ENCODE peak calls at places on chromosomes 5 and 9, in ten cellular contexts. One of them, this sample, is unnamed.

GRCh38 chr5:91280062-91280941 is 102.8 kb downstream of the ARRDC3 start:
- DNase-seq in CD8-positive, alpha-beta T cell: peak
- DNase-seq in NCI-H2171: peak
- DNase-seq in CD4-positive, CD25-positive, alpha-beta regulatory T cell: peak
- DNase-seq in COR-L47: peak
- DNase-seq in stimulated activated CD8-positive, alpha-beta memory T cell treated with anti-CD3 and anti-CD28 coated beads, Interleukin-12 subunit alpha, Interleukin-12 subunit beta, amount 100 ng/mL, for 1 hour: peak
- DNase-seq in activated CD8-positive, alpha-beta T cell treated with anti-CD3 and anti-CD28 coated beads, Interleukin-2, amount 10 ng/mL, durations not matched to agents 7 days and 5 days: peak
- DNase-seq in LoVo: peak
- DNase-seq in WERI-Rb-1: peak
- DNase-seq in mucosa of gallbladder: peak
- DNase-seq in this sample: peak

GRCh38 chr5:79075646-79076426 is 6.3 kb downstream of the BHMT2 start:
- DNase-seq in COR-L47: no peak
- DNase-seq in WERI-Rb-1: no peak
- DNase-seq in activated CD8-positive, alpha-beta T cell treated with anti-CD3 and anti-CD28 coated beads, Interleukin-2, amount 10 ng/mL, durations not matched to agents 7 days and 5 days: no peak
- DNase-seq in LoVo: no peak
- DNase-seq in CD8-positive, alpha-beta T cell: no peak
- DNase-seq in stimulated activated CD8-positive, alpha-beta memory T cell treated with anti-CD3 and anti-CD28 coated beads, Interleukin-12 subunit alpha, Interleukin-12 subunit beta, amount 100 ng/mL, for 1 hour: no peak
- DNase-seq in CD4-positive, CD25-positive, alpha-beta regulatory T cell: no peak
- DNase-seq in mucosa of gallbladder: no peak
- DNase-seq in NCI-H2171: no peak
- DNase-seq in this sample: no peak

GRCh38 chr5:82859439-82860140 is 217.6 kb downstream of the TMEM167A start:
- DNase-seq in LoVo: no peak
- DNase-seq in WERI-Rb-1: no peak
- DNase-seq in COR-L47: no peak
- DNase-seq in CD8-positive, alpha-beta T cell: no peak
- DNase-seq in stimulated activated CD8-positive, alpha-beta memory T cell treated with anti-CD3 and anti-CD28 coated beads, Interleukin-12 subunit alpha, Interleukin-12 subunit beta, amount 100 ng/mL, for 1 hour: no peak
- DNase-seq in NCI-H2171: no peak
- DNase-seq in mucosa of gallbladder: no peak
- DNase-seq in activated CD8-positive, alpha-beta T cell treated with anti-CD3 and anti-CD28 coated beads, Interleukin-2, amount 10 ng/mL, durations not matched to agents 7 days and 5 days: no peak
- DNase-seq in CD4-positive, CD25-positive, alpha-beta regulatory T cell: no peak
- DNase-seq in this sample: no peak

GRCh38 chr9:131668439-131669233 is 71.2 kb downstream of the RAPGEF1 start:
- DNase-seq in mucosa of gallbladder: no peak
- DNase-seq in CD8-positive, alpha-beta T cell: peak
- DNase-seq in CD4-positive, CD25-positive, alpha-beta regulatory T cell: peak
- DNase-seq in NCI-H2171: peak
- DNase-seq in COR-L47: no peak
- DNase-seq in stimulated activated CD8-positive, alpha-beta memory T cell treated with anti-CD3 and anti-CD28 coated beads, Interleukin-12 subunit alpha, Interleukin-12 subunit beta, amount 100 ng/mL, for 1 hour: peak
- DNase-seq in activated CD8-positive, alpha-beta T cell treated with anti-CD3 and anti-CD28 coated beads, Interleukin-2, amount 10 ng/mL, durations not matched to agents 7 days and 5 days: peak
- DNase-seq in LoVo: no peak
- DNase-seq in WERI-Rb-1: no peak
- DNase-seq in this sample: no peak

GRCh38 chr9:13817754-13818278 is 496.1 kb downstream of the NFIB start:
- DNase-seq in WERI-Rb-1: no peak
- DNase-seq in LoVo: no peak
- DNase-seq in activated CD8-positive, alpha-beta T cell treated with anti-CD3 and anti-CD28 coated beads, Interleukin-2, amount 10 ng/mL, durations not matched to agents 7 days and 5 days: no peak
- DNase-seq in stimulated activated CD8-positive, alpha-beta memory T cell treated with anti-CD3 and anti-CD28 coated beads, Interleukin-12 subunit alpha, Interleukin-12 subunit beta, amount 100 ng/mL, for 1 hour: no peak
- DNase-seq in NCI-H2171: no peak
- DNase-seq in COR-L47: no peak
- DNase-seq in CD4-positive, CD25-positive, alpha-beta regulatory T cell: no peak
- DNase-seq in CD8-positive, alpha-beta T cell: no peak
- DNase-seq in mucosa of gallbladder: no peak
- DNase-seq in this sample: no peak

GRCh38 chr9:107819772-107820171 is 330.2 kb upstream of the KLF4 start:
- DNase-seq in CD8-positive, alpha-beta T cell: no peak
- DNase-seq in mucosa of gallbladder: peak
- DNase-seq in CD4-positive, CD25-positive, alpha-beta regulatory T cell: no peak
- DNase-seq in LoVo: no peak
- DNase-seq in activated CD8-positive, alpha-beta T cell treated with anti-CD3 and anti-CD28 coated beads, Interleukin-2, amount 10 ng/mL, durations not matched to agents 7 days and 5 days: no peak
- DNase-seq in COR-L47: peak
- DNase-seq in WERI-Rb-1: no peak
- DNase-seq in stimulated activated CD8-positive, alpha-beta memory T cell treated with anti-CD3 and anti-CD28 coated beads, Interleukin-12 subunit alpha, Interleukin-12 subunit beta, amount 100 ng/mL, for 1 hour: no peak
- DNase-seq in NCI-H2171: no peak
- DNase-seq in this sample: peak

GRCh38 chr5:115490601-115491000 is 54.0 kb downstream of the FEM1C start:
- DNase-seq in CD8-positive, alpha-beta T cell: no peak
- DNase-seq in stimulated activated CD8-positive, alpha-beta memory T cell treated with anti-CD3 and anti-CD28 coated beads, Interleukin-12 subunit alpha, Interleukin-12 subunit beta, amount 100 ng/mL, for 1 hour: no peak
- DNase-seq in WERI-Rb-1: no peak
- DNase-seq in LoVo: no peak
- DNase-seq in NCI-H2171: no peak
- DNase-seq in mucosa of gallbladder: no peak
- DNase-seq in CD4-positive, CD25-positive, alpha-beta regulatory T cell: no peak
- DNase-seq in activated CD8-positive, alpha-beta T cell treated with anti-CD3 and anti-CD28 coated beads, Interleukin-2, amount 10 ng/mL, durations not matched to agents 7 days and 5 days: no peak
- DNase-seq in COR-L47: no peak
- DNase-seq in this sample: no peak

GRCh38 chr5:4395752-4396151 is 744.4 kb upstream of the ADAMTS16 start:
- DNase-seq in CD8-positive, alpha-beta T cell: no peak
- DNase-seq in LoVo: no peak
- DNase-seq in activated CD8-positive, alpha-beta T cell treated with anti-CD3 and anti-CD28 coated beads, Interleukin-2, amount 10 ng/mL, durations not matched to agents 7 days and 5 days: no peak
- DNase-seq in WERI-Rb-1: no peak
- DNase-seq in COR-L47: no peak
- DNase-seq in CD4-positive, CD25-positive, alpha-beta regulatory T cell: no peak
- DNase-seq in mucosa of gallbladder: no peak
- DNase-seq in NCI-H2171: no peak
- DNase-seq in stimulated activated CD8-positive, alpha-beta memory T cell treated with anti-CD3 and anti-CD28 coated beads, Interleukin-12 subunit alpha, Interleukin-12 subunit beta, amount 100 ng/mL, for 1 hour: no peak
- DNase-seq in this sample: no peak

GRCh38 chr5:123117989-123118388 is 28.9 kb downstream of the PRDM6 start:
- DNase-seq in NCI-H2171: no peak
- DNase-seq in COR-L47: no peak
- DNase-seq in CD4-positive, CD25-positive, alpha-beta regulatory T cell: no peak
- DNase-seq in CD8-positive, alpha-beta T cell: no peak
- DNase-seq in mucosa of gallbladder: no peak
- DNase-seq in WERI-Rb-1: no peak
- DNase-seq in LoVo: no peak
- DNase-seq in stimulated activated CD8-positive, alpha-beta memory T cell treated with anti-CD3 and anti-CD28 coated beads, Interleukin-12 subunit alpha, Interleukin-12 subunit beta, amount 100 ng/mL, for 1 hour: no peak
- DNase-seq in activated CD8-positive, alpha-beta T cell treated with anti-CD3 and anti-CD28 coated beads, Interleukin-2, amount 10 ng/mL, durations not matched to agents 7 days and 5 days: no peak
- DNase-seq in this sample: no peak